ENCODE peak calls at places on chromosomes 16 and 17, in seven cellular contexts. Q is GM18507; R is effector memory CD4-positive, alpha-beta T cell; V is GM06990; F is NCI-H82; T is CD4-positive, CD25-positive, alpha-beta regulatory T cell; L is amniotic stem cell. H is an unnamed sample.

GRCh38 chr17:248337-249235 is 67.1 kb upstream of the DOC2B start:
- DNase-seq in Q (no peak), R (no peak), V (no peak), F (no peak), T (no peak), L (no peak), H (no peak)

GRCh38 chr17:1022278-1023024 is 25.5 kb downstream of the TIMM22 start:
- DNase-seq in Q (no peak), R (no peak), V (no peak), F (peak; percentile 53), T (no peak), L (no peak), H (no peak)

GRCh38 chr16:86960266-86960665 is 356.9 kb downstream of the C16orf95 start:
- DNase-seq in Q (no peak), R (no peak), V (no peak), F (no peak), T (no peak), L (no peak), H (no peak)

GRCh38 chr16:79001156-79001997 is 599.2 kb downstream of the MAF start:
- DNase-seq in Q (no peak), R (no peak), V (no peak), F (no peak), T (no peak), L (no peak), H (no peak)

GRCh38 chr16:51839697-51840462 is 688.8 kb upstream of the SALL1 start:
- DNase-seq in Q (no peak), R (no peak), V (no peak), F (no peak), T (no peak), L (no peak), H (no peak)

GRCh38 chr17:34401165-34401564 is 38.1 kb upstream of the CCL1 start:
- DNase-seq in Q (no peak), R (no peak), V (no peak), F (no peak), T (no peak), L (no peak), H (no peak)

GRCh38 chr16:58010886-58011285 is 9.7 kb downstream of the USB1 start:
- DNase-seq in Q (no peak), R (no peak), V (no peak), F (no peak), T (no peak), L (no peak), H (no peak)

GRCh38 chr17:30942311-30943079 is 20.8 kb downstream of the ADAP2 start:
- DNase-seq in Q (no peak), R (no peak), V (no peak), F (no peak), T (no peak), L (no peak), H (no peak)

GRCh38 chr17:78925662-78926555 is 722 bp upstream of the TIMP2 start:
- DNase-seq in Q (no peak), R (no peak), V (no peak), F (peak; percentile 20), T (no peak), L (no peak), H (no peak)

GRCh38 chr17:6427284-6427781 is 7.6 kb downstream of the AIPL1 start:
- DNase-seq in Q (peak; percentile 20), R (peak; percentile 38), V (no peak), F (no peak), T (peak; percentile 69), L (no peak), H (no peak)

GRCh38 chr16:2148714-2149629 is 547 bp downstream of the RAB26 start:
- DNase-seq in Q (no peak), R (no peak), V (peak; percentile 48), F (peak; percentile 72), T (no peak), L (no peak), H (no peak)

GRCh38 chr17:61466246-61466645 is 14.0 kb downstream of the TBX4 start:
- DNase-seq in Q (no peak), R (no peak), V (no peak), F (no peak), T (no peak), L (no peak), H (no peak)

GRCh38 chr17:74431568-74432483 is at the start of gene GPRC5C:
- DNase-seq in Q (no peak), R (no peak), V (peak; percentile 63), F (peak; percentile 44), T (peak; percentile 30), L (no peak), H (no peak)

GRCh38 chr17:81493198-81494038 is 19.2 kb downstream of the ACTG1 start:
- DNase-seq in Q (no peak), R (no peak), V (no peak), F (no peak), T (no peak), L (no peak), H (no peak)

GRCh38 chr17:31404028-31404949 is 12.8 kb downstream of the RAB11FIP4 start:
- DNase-seq in Q (no peak), R (no peak), V (no peak), F (no peak), T (no peak), L (no peak), H (no peak)

GRCh38 chr17:79609175-79609589 is 1.7 kb downstream of the RBFOX3 start:
- DNase-seq in Q (no peak), R (no peak), V (no peak), F (no peak), T (no peak), L (no peak), H (no peak)

GRCh38 chr16:84284168-84284722 is 10.4 kb upstream of the WFDC1 start:
- DNase-seq in Q (no peak), R (no peak), V (no peak), F (peak; percentile 86), T (no peak), L (no peak), H (peak; percentile 56)

GRCh38 chr17:39782481-39782880 is 44.7 kb downstream of the GRB7 start:
- DNase-seq in Q (no peak), R (no peak), V (no peak), F (no peak), T (no peak), L (no peak), H (no peak)

GRCh38 chr16:15482068-15482747 is 47.8 kb downstream of the BMERB1 start:
- DNase-seq in Q (no peak), R (no peak), V (no peak), F (peak; percentile 53), T (peak; percentile 38), L (peak; percentile 88), H (no peak)

GRCh38 chr16:67723151-67723915 is 4.2 kb upstream of the GFOD2 start:
- DNase-seq in Q (no peak), R (no peak), V (no peak), F (no peak), T (no peak), L (peak; percentile 71), H (no peak)

GRCh38 chr17:80033840-80034239 is 1.8 kb downstream of the TBC1D16 start:
- DNase-seq in Q (no peak), R (no peak), V (no peak), F (peak; percentile 32), T (no peak), L (no peak), H (no peak)

GRCh38 chr16:78749745-78750268 is 650.4 kb downstream of the WWOX start:
- DNase-seq in Q (no peak), R (no peak), V (peak; percentile 28), F (no peak), T (peak; percentile 42), L (no peak), H (no peak)

GRCh38 chr16:86355538-86355937 is 154.8 kb upstream of the FOXF1 start:
- DNase-seq in Q (no peak), R (no peak), V (no peak), F (no peak), T (no peak), L (peak; percentile 33), H (no peak)

GRCh38 chr16:85595812-85596495 is 17.2 kb upstream of the GSE1 start:
- DNase-seq in Q (no peak), R (no peak), V (no peak), F (no peak), T (no peak), L (no peak), H (no peak)

GRCh38 chr17:61124562-61124961 is 275.1 kb upstream of the TBX2 start:
- DNase-seq in Q (no peak), R (no peak), V (no peak), F (no peak), T (no peak), L (no peak), H (no peak)

GRCh38 chr16:81720973-81721907 is 57.9 kb upstream of the PLCG2 start:
- DNase-seq in Q (no peak), R (no peak), V (no peak), F (peak; percentile 53), T (no peak), L (no peak), H (no peak)

GRCh38 chr17:42409467-42410351 is 13.3 kb downstream of the CAVIN1 start:
- DNase-seq in Q (no peak), R (no peak), V (no peak), F (peak; percentile 95), T (no peak), L (peak; percentile 28), H (no peak)

GRCh38 chr16:1403036-1403435 is 11.5 kb downstream of the UNKL start:
- DNase-seq in Q (no peak), R (no peak), V (no peak), F (no peak), T (no peak), L (no peak), H (no peak)

GRCh38 chr16:25838724-25839186 is 147.0 kb downstream of the HS3ST4 start:
- DNase-seq in Q (no peak), R (peak; percentile 8), V (peak; percentile 19), F (peak; percentile 88), T (peak; percentile 53), L (peak; percentile 2), H (peak; percentile 31)

GRCh38 chr17:74019860-74020259 is 183.6 kb upstream of the RPL38 start:
- DNase-seq in Q (no peak), R (no peak), V (no peak), F (no peak), T (no peak), L (no peak), H (no peak)

GRCh38 chr17:12730931-12731521 is 58.3 kb upstream of the ARHGAP44 start:
- DNase-seq in Q (no peak), R (no peak), V (no peak), F (no peak), T (no peak), L (peak; percentile 58), H (no peak)

GRCh38 chr17:80029235-80029974 is 6.3 kb downstream of the TBC1D16 start:
- DNase-seq in Q (no peak), R (no peak), V (no peak), F (peak; percentile 30), T (no peak), L (no peak), H (no peak)

GRCh38 chr17:4004517-4005295 is 40.5 kb upstream of the ATP2A3 start:
- DNase-seq in Q (peak; percentile 72), R (peak; percentile 41), V (peak; percentile 62), F (peak; percentile 81), T (peak; percentile 47), L (no peak), H (peak; percentile 69)

GRCh38 chr17:64326420-64327054 is 63.5 kb upstream of the TEX2 start:
- DNase-seq in Q (no peak), R (no peak), V (no peak), F (no peak), T (no peak), L (no peak), H (no peak)